ENCODE peak calls at places on chromosomes 4 and X, in seven cellular contexts. X is bronchial epithelial cell; S is heart right ventricle; U is brain microvascular endothelial cell; W is HFFc6; Z is CD4-positive, alpha-beta T cell; P is B cell. J is an unnamed sample.

GRCh38 chrX:9701790-9702189 is 63.9 kb downstream of the GPR143 start:
- DNase-seq in X (no peak), S (no peak), U (no peak), W (no peak), Z (no peak), P (no peak), J (no peak)

GRCh38 chr4:110163327-110164070 is 34.9 kb downstream of the ELOVL6 start:
- DNase-seq in X (peak), S (no peak), U (peak), W (peak), Z (no peak), P (no peak), J (no peak)

GRCh38 chrX:148134578-148134977 is 153.4 kb downstream of the FMR1NB start:
- DNase-seq in X (no peak), S (no peak), U (no peak), W (no peak), Z (no peak), P (no peak), J (no peak)

GRCh38 chr4:18291313-18291712 is 269.8 kb upstream of the LCORL start:
- DNase-seq in X (no peak), S (no peak), U (no peak), W (no peak), Z (no peak), P (no peak), J (no peak)

GRCh38 chr4:2082627-2083026 is 23.5 kb downstream of the NAT8L start:
- DNase-seq in X (no peak), S (no peak), U (no peak), W (no peak), Z (no peak), P (no peak), J (no peak)

GRCh38 chrX:150869450-150869849 is 29.0 kb downstream of the CD99L2 start:
- DNase-seq in X (no peak), S (peak), U (no peak), W (no peak), Z (no peak), P (no peak), J (no peak)

GRCh38 chr4:83850435-83850834 is 314.5 kb downstream of the GPAT3 start:
- DNase-seq in X (no peak), S (no peak), U (peak), W (peak), Z (no peak), P (no peak), J (no peak)

GRCh38 chrX:8484360-8484759 is 19.7 kb downstream of the VCX3B start:
- DNase-seq in X (no peak), S (no peak), U (no peak), W (no peak), Z (no peak), P (no peak), J (no peak)

GRCh38 chr4:87073570-87074470 is 139.0 kb downstream of the AFF1 start:
- DNase-seq in X (peak), S (no peak), U (no peak), W (no peak), Z (peak), P (peak), J (no peak)

GRCh38 chr4:82493721-82494425 is 63.5 kb downstream of the ENOPH1 start:
- DNase-seq in X (peak), S (no peak), U (no peak), W (peak), Z (no peak), P (no peak), J (no peak)

GRCh38 chr4:48255130-48255958 is 14.3 kb downstream of the TEC start:
- DNase-seq in X (no peak), S (peak), U (no peak), W (no peak), Z (no peak), P (no peak), J (no peak)

GRCh38 chrX:4674028-4674782 is 960.8 kb upstream of the PRKX start:
- DNase-seq in X (peak), S (no peak), U (no peak), W (no peak), Z (no peak), P (no peak), J (peak)

GRCh38 chrX:124215786-124216185 is 116.7 kb upstream of the TEX13D start:
- DNase-seq in X (no peak), S (no peak), U (no peak), W (no peak), Z (no peak), P (no peak), J (no peak)

GRCh38 chrX:8971116-8971515 is 62.8 kb downstream of the FAM9B start:
- DNase-seq in X (peak), S (no peak), U (peak), W (peak), Z (no peak), P (no peak), J (no peak)

GRCh38 chrX:36348509-36348908 is 429.0 kb downstream of the CFAP47 start:
- DNase-seq in X (no peak), S (no peak), U (no peak), W (no peak), Z (no peak), P (no peak), J (no peak)

GRCh38 chr4:155787113-155787710 is 28.4 kb downstream of the GUCY1B1 start:
- DNase-seq in X (peak), S (no peak), U (peak), W (peak), Z (no peak), P (no peak), J (peak)

GRCh38 chrX:18984381-18985185 is 669 bp upstream of the PHKA2 start:
- DNase-seq in X (peak), S (peak), U (peak), W (peak), Z (peak), P (peak), J (peak)
- TF ChIP-seq CTCF in X (peak), S (peak), U (peak), W (peak), Z (peak), P (peak), J (peak)

GRCh38 chr4:19725130-19725529 is 526.6 kb upstream of the SLIT2 start:
- DNase-seq in X (no peak), S (no peak), U (no peak), W (no peak), Z (no peak), P (no peak), J (no peak)

GRCh38 chr4:19735012-19735411 is 516.7 kb upstream of the SLIT2 start:
- DNase-seq in X (no peak), S (no peak), U (no peak), W (no peak), Z (no peak), P (no peak), J (no peak)

GRCh38 chr4:19728773-19729172 is 522.9 kb upstream of the SLIT2 start:
- DNase-seq in X (no peak), S (no peak), U (peak), W (no peak), Z (no peak), P (no peak), J (no peak)

GRCh38 chr4:19727141-19727540 is 524.6 kb upstream of the SLIT2 start:
- DNase-seq in X (no peak), S (no peak), U (no peak), W (no peak), Z (no peak), P (no peak), J (no peak)

GRCh38 chr4:19729873-19730735 is 521.6 kb upstream of the SLIT2 start:
- DNase-seq in X (no peak), S (peak), U (peak), W (no peak), Z (no peak), P (no peak), J (no peak)
- TF ChIP-seq CTCF in X (no peak), S (no peak), U (no peak), W (no peak), Z (no peak), P (no peak), J (no peak)

DNA sequence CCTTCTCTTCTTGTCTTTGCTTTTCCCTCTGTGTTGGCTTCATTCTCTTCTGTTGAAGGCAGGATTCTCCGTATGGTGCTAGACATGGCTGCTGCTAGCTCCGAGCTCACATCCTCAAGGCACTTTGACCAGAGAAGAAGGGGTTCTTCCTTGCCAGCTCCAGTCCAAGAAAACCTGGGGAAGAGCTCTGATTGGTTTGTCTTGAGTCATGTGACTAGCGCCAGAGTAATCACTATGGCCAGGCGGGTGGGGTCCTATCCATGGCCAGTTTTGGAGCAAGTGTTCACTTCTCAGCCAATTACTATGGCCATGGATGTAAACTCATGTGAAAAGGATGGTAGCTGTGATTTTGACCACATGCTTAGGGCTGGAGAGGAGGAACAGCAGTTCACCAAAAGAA is 74.2 kb downstream of the CT47B1 start:
- DNase-seq in X (no peak), S (no peak), U (no peak), W (no peak), Z (no peak), P (no peak), J (no peak)
- TF ChIP-seq CTCF in X (no peak), S (no peak), U (no peak), W (no peak), Z (no peak), P (no peak), J (no peak)

DNA sequence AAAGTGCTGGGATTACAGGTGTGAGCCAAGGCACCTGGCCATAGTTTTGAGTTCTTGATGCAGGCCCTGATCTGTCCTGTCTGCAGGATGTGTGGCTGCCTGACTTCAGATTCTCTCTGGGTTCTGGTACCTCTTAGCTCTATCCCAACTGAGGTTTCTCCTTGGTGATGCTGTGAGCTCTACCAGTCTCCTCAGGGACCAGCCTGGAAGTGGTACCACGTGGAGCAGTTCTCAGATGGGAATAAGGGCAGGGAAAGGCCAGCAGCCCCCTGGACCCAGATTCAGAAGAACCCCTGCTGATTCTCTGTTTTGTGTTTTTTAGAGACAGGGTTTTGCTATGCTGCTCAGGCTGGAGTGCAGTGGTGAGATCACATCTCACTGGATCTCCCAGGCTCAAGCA is 85.0 kb upstream of the HELT start:
- DNase-seq in X (no peak), S (no peak), U (no peak), W (no peak), Z (no peak), P (no peak), J (no peak)
- TF ChIP-seq CTCF in X (no peak), S (no peak), U (no peak), W (no peak), Z (no peak), P (no peak), J (no peak)

GRCh38 chrX:115549008-115549407 is 12.0 kb upstream of the PLS3 start:
- DNase-seq in X (no peak), S (no peak), U (no peak), W (no peak), Z (no peak), P (no peak), J (no peak)

GRCh38 chrX:115553171-115553570 is 7.8 kb upstream of the PLS3 start:
- DNase-seq in X (no peak), S (no peak), U (no peak), W (no peak), Z (no peak), P (no peak), J (no peak)

DNA sequence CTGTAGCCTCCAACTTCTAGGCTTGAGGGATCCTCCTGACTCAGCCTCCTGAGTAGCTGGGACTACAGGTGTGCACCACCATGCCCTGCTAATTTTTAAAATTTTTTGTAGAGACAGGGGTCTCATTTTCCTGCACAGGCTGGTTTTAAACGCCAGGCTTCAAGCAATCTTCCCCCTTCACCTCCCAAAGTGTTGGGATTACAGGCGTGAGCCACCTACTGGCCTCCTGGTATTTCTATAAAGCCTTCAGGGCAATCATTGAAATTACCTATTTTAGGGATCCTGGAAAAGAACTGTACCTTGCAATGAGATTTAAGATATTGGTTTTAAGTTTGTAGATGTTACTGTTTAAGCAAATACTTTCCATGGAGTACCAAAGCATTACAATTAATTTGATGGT is 13.5 kb upstream of the PLS3 start:
- DNase-seq in X (no peak), S (no peak), U (no peak), W (no peak), Z (no peak), P (no peak), J (peak)
- TF ChIP-seq CTCF in X (no peak), S (no peak), U (peak), W (peak), Z (no peak), P (no peak), J (no peak)

GRCh38 chr4:151029537-151029936 is 14.5 kb upstream of the LRBA start:
- DNase-seq in X (no peak), S (no peak), U (no peak), W (no peak), Z (no peak), P (no peak), J (no peak)
- TF ChIP-seq CTCF in X (no peak), S (no peak), U (no peak), W (no peak), Z (no peak), P (no peak), J (no peak)

DNA sequence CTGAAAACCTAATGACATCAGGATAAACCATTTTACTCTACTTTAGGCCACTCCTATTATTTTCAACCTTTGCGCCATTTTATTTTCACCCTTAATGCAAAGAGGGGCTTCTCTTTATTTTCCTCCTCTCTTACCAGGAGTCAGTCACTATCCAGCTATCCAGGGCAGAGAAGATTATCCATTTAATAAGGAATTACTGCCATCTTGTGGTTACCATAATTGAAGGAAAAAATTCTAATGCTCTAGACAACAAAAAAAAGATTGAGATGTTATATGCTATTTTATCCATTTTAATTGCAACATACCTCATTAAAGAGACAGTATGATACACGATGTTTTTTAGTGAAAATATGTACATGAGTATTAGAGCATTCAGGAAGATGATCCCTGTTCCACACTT is 514.5 kb upstream of the FAM241A start:
- DNase-seq in X (peak), S (no peak), U (no peak), W (peak), Z (no peak), P (no peak), J (no peak)
- TF ChIP-seq CTCF in X (peak), S (peak), U (peak), W (peak), Z (no peak), P (no peak), J (no peak)

GRCh38 chr4:78171482-78171881 is 114.4 kb downstream of the FRAS1 start:
- DNase-seq in X (no peak), S (no peak), U (no peak), W (no peak), Z (no peak), P (no peak), J (no peak)
- TF ChIP-seq CTCF in X (no peak), S (no peak), U (no peak), W (no peak), Z (no peak), P (no peak), J (no peak)

J was measured in Calu3.